ENCODE peak calls at places on chromosomes 16 and 17, in four cellular contexts. One of them, this sample, is unnamed.

GRCh38 chr17:55089955-55090573 is 121.5 kb downstream of the STXBP4 start:
- DNase-seq in stimulated activated effector memory CD8-positive, alpha-beta T cell treated with anti-CD3 and anti-CD28 coated beads, Interleukin-12 subunit alpha, Interleukin-12 subunit beta, amount 100 ng/mL, for 72 hours: peak; percentile 22
- DNase-seq in tibial nerve: no peak
- DNase-seq in HS-5: no peak
- DNase-seq in this sample: no peak

GRCh38 chr17:38579934-38580333 is 25.8 kb downstream of the SRCIN1 start:
- DNase-seq in stimulated activated effector memory CD8-positive, alpha-beta T cell treated with anti-CD3 and anti-CD28 coated beads, Interleukin-12 subunit alpha, Interleukin-12 subunit beta, amount 100 ng/mL, for 72 hours: no peak
- DNase-seq in tibial nerve: no peak
- DNase-seq in HS-5: no peak
- DNase-seq in this sample: peak; percentile 43

GRCh38 chr17:57578608-57578990 is 166.5 kb downstream of the CCDC182 start:
- DNase-seq in stimulated activated effector memory CD8-positive, alpha-beta T cell treated with anti-CD3 and anti-CD28 coated beads, Interleukin-12 subunit alpha, Interleukin-12 subunit beta, amount 100 ng/mL, for 72 hours: no peak
- DNase-seq in tibial nerve: no peak
- DNase-seq in HS-5: no peak
- DNase-seq in this sample: no peak

GRCh38 chr16:50208460-50208931 is 55.4 kb downstream of the TENT4B start:
- DNase-seq in stimulated activated effector memory CD8-positive, alpha-beta T cell treated with anti-CD3 and anti-CD28 coated beads, Interleukin-12 subunit alpha, Interleukin-12 subunit beta, amount 100 ng/mL, for 72 hours: no peak
- DNase-seq in tibial nerve: no peak
- DNase-seq in HS-5: no peak
- DNase-seq in this sample: no peak

GRCh38 chr16:3459401-3460090 is 16.1 kb downstream of the NAA60 start:
- DNase-seq in stimulated activated effector memory CD8-positive, alpha-beta T cell treated with anti-CD3 and anti-CD28 coated beads, Interleukin-12 subunit alpha, Interleukin-12 subunit beta, amount 100 ng/mL, for 72 hours: no peak
- DNase-seq in tibial nerve: no peak
- DNase-seq in HS-5: no peak
- DNase-seq in this sample: no peak

GRCh38 chr17:35189291-35189690 is 4.9 kb downstream of the SLC35G3 start:
- DNase-seq in stimulated activated effector memory CD8-positive, alpha-beta T cell treated with anti-CD3 and anti-CD28 coated beads, Interleukin-12 subunit alpha, Interleukin-12 subunit beta, amount 100 ng/mL, for 72 hours: no peak
- DNase-seq in tibial nerve: no peak
- DNase-seq in HS-5: no peak
- DNase-seq in this sample: no peak

GRCh38 chr17:34675605-34676004 is 96.2 kb downstream of the TMEM132E start:
- DNase-seq in stimulated activated effector memory CD8-positive, alpha-beta T cell treated with anti-CD3 and anti-CD28 coated beads, Interleukin-12 subunit alpha, Interleukin-12 subunit beta, amount 100 ng/mL, for 72 hours: no peak
- DNase-seq in tibial nerve: no peak
- DNase-seq in HS-5: no peak
- DNase-seq in this sample: no peak

GRCh38 chr16:57380671-57381462 is 8.6 kb downstream of the CX3CL1 start:
- DNase-seq in stimulated activated effector memory CD8-positive, alpha-beta T cell treated with anti-CD3 and anti-CD28 coated beads, Interleukin-12 subunit alpha, Interleukin-12 subunit beta, amount 100 ng/mL, for 72 hours: no peak
- DNase-seq in tibial nerve: no peak
- DNase-seq in HS-5: no peak
- DNase-seq in this sample: no peak

GRCh38 chr17:79630120-79630519 is 19.3 kb upstream of the RBFOX3 start:
- DNase-seq in stimulated activated effector memory CD8-positive, alpha-beta T cell treated with anti-CD3 and anti-CD28 coated beads, Interleukin-12 subunit alpha, Interleukin-12 subunit beta, amount 100 ng/mL, for 72 hours: no peak
- DNase-seq in tibial nerve: no peak
- DNase-seq in HS-5: no peak
- DNase-seq in this sample: peak; percentile 3

This sample was measured in HEK293T.